ENCODE peak calls at places on chromosome 14, in eight cellular contexts. One of them, this sample, is unnamed.

GRCh38 chr14:57979376-57980048 is 113.6 kb upstream of the SLC35F4 start:
- DNase-seq in coronary artery: no peak
- DNase-seq in iPS-NIHi11: no peak
- DNase-seq in heart left ventricle: no peak
- DNase-seq in GM04504: no peak
- DNase-seq in activated naive CD4-positive, alpha-beta T cell treated with anti-CD3 and anti-CD28 coated beads, Interleukin-2, amount 10 ng/mL, durations not matched to agents 7 days and 5 days: no peak
- DNase-seq in K562: no peak
- DNase-seq in A673: no peak
- DNase-seq in this sample: no peak

GRCh38 chr14:32666310-32666709 is 272.4 kb upstream of the NPAS3 start:
- DNase-seq in coronary artery: no peak
- DNase-seq in iPS-NIHi11: no peak
- DNase-seq in heart left ventricle: no peak
- DNase-seq in GM04504: peak
- DNase-seq in activated naive CD4-positive, alpha-beta T cell treated with anti-CD3 and anti-CD28 coated beads, Interleukin-2, amount 10 ng/mL, durations not matched to agents 7 days and 5 days: no peak
- DNase-seq in K562: no peak
- DNase-seq in A673: peak
- DNase-seq in this sample: no peak

GRCh38 chr14:76011959-76012802 is 26.6 kb downstream of the IFT43 start:
- DNase-seq in coronary artery: peak
- DNase-seq in iPS-NIHi11: no peak
- DNase-seq in heart left ventricle: peak
- DNase-seq in GM04504: no peak
- DNase-seq in activated naive CD4-positive, alpha-beta T cell treated with anti-CD3 and anti-CD28 coated beads, Interleukin-2, amount 10 ng/mL, durations not matched to agents 7 days and 5 days: no peak
- DNase-seq in K562: no peak
- DNase-seq in A673: no peak
- DNase-seq in this sample: peak

GRCh38 chr14:65453807-65454480 is 41.4 kb downstream of the FUT8 start:
- DNase-seq in coronary artery: no peak
- DNase-seq in iPS-NIHi11: no peak
- DNase-seq in heart left ventricle: no peak
- DNase-seq in GM04504: no peak
- DNase-seq in activated naive CD4-positive, alpha-beta T cell treated with anti-CD3 and anti-CD28 coated beads, Interleukin-2, amount 10 ng/mL, durations not matched to agents 7 days and 5 days: no peak
- DNase-seq in K562: no peak
- DNase-seq in A673: no peak
- DNase-seq in this sample: no peak

GRCh38 chr14:21398901-21399300 is 15.1 kb upstream of the SUPT16H start:
- DNase-seq in coronary artery: no peak
- DNase-seq in iPS-NIHi11: no peak
- DNase-seq in heart left ventricle: no peak
- DNase-seq in GM04504: no peak
- DNase-seq in activated naive CD4-positive, alpha-beta T cell treated with anti-CD3 and anti-CD28 coated beads, Interleukin-2, amount 10 ng/mL, durations not matched to agents 7 days and 5 days: no peak
- DNase-seq in K562: no peak
- DNase-seq in A673: no peak
- DNase-seq in this sample: no peak

GRCh38 chr14:51342226-51342625 is 102.2 kb downstream of the TMX1 start:
- DNase-seq in coronary artery: no peak
- DNase-seq in iPS-NIHi11: no peak
- DNase-seq in heart left ventricle: no peak
- DNase-seq in GM04504: no peak
- DNase-seq in activated naive CD4-positive, alpha-beta T cell treated with anti-CD3 and anti-CD28 coated beads, Interleukin-2, amount 10 ng/mL, durations not matched to agents 7 days and 5 days: no peak
- DNase-seq in K562: no peak
- DNase-seq in A673: peak
- DNase-seq in this sample: no peak

GRCh38 chr14:37903561-37904191 is 304.0 kb upstream of the SSTR1 start:
- DNase-seq in coronary artery: no peak
- DNase-seq in iPS-NIHi11: peak
- DNase-seq in heart left ventricle: no peak
- DNase-seq in GM04504: peak
- DNase-seq in activated naive CD4-positive, alpha-beta T cell treated with anti-CD3 and anti-CD28 coated beads, Interleukin-2, amount 10 ng/mL, durations not matched to agents 7 days and 5 days: no peak
- DNase-seq in K562: peak
- DNase-seq in A673: peak
- DNase-seq in this sample: peak

GRCh38 chr14:50025776-50026175 is 90.6 kb downstream of the VCPKMT start:
- DNase-seq in coronary artery: no peak
- DNase-seq in iPS-NIHi11: no peak
- DNase-seq in heart left ventricle: no peak
- DNase-seq in GM04504: no peak
- DNase-seq in activated naive CD4-positive, alpha-beta T cell treated with anti-CD3 and anti-CD28 coated beads, Interleukin-2, amount 10 ng/mL, durations not matched to agents 7 days and 5 days: no peak
- DNase-seq in K562: no peak
- DNase-seq in A673: no peak
- DNase-seq in this sample: no peak

GRCh38 chr14:56703947-56704346 is 106.3 kb downstream of the OTX2 start:
- DNase-seq in coronary artery: no peak
- DNase-seq in iPS-NIHi11: peak
- DNase-seq in heart left ventricle: no peak
- DNase-seq in GM04504: no peak
- DNase-seq in activated naive CD4-positive, alpha-beta T cell treated with anti-CD3 and anti-CD28 coated beads, Interleukin-2, amount 10 ng/mL, durations not matched to agents 7 days and 5 days: no peak
- DNase-seq in K562: no peak
- DNase-seq in A673: no peak
- DNase-seq in this sample: no peak

GRCh38 chr14:37544407-37544806 is 50.6 kb downstream of the FOXA1 start:
- DNase-seq in coronary artery: no peak
- DNase-seq in iPS-NIHi11: no peak
- DNase-seq in heart left ventricle: no peak
- DNase-seq in GM04504: no peak
- DNase-seq in activated naive CD4-positive, alpha-beta T cell treated with anti-CD3 and anti-CD28 coated beads, Interleukin-2, amount 10 ng/mL, durations not matched to agents 7 days and 5 days: no peak
- DNase-seq in K562: no peak
- DNase-seq in A673: no peak
- DNase-seq in this sample: no peak

GRCh38 chr14:104442107-104442551 is 137.4 kb upstream of the C14orf180 start:
- DNase-seq in coronary artery: peak
- DNase-seq in iPS-NIHi11: no peak
- DNase-seq in heart left ventricle: no peak
- DNase-seq in GM04504: no peak
- DNase-seq in activated naive CD4-positive, alpha-beta T cell treated with anti-CD3 and anti-CD28 coated beads, Interleukin-2, amount 10 ng/mL, durations not matched to agents 7 days and 5 days: peak
- DNase-seq in K562: no peak
- DNase-seq in A673: no peak
- DNase-seq in this sample: no peak

GRCh38 chr14:73785834-73786631 is 65.6 kb upstream of the PTGR2 start:
- DNase-seq in coronary artery: peak
- DNase-seq in iPS-NIHi11: peak
- DNase-seq in heart left ventricle: peak
- DNase-seq in GM04504: peak
- DNase-seq in activated naive CD4-positive, alpha-beta T cell treated with anti-CD3 and anti-CD28 coated beads, Interleukin-2, amount 10 ng/mL, durations not matched to agents 7 days and 5 days: peak
- DNase-seq in K562: peak
- DNase-seq in A673: peak
- DNase-seq in this sample: peak

GRCh38 chr14:68784298-68784910 is 8.5 kb downstream of the ZFP36L1 start:
- DNase-seq in coronary artery: peak
- DNase-seq in iPS-NIHi11: no peak
- DNase-seq in heart left ventricle: peak
- DNase-seq in GM04504: no peak
- DNase-seq in activated naive CD4-positive, alpha-beta T cell treated with anti-CD3 and anti-CD28 coated beads, Interleukin-2, amount 10 ng/mL, durations not matched to agents 7 days and 5 days: no peak
- DNase-seq in K562: no peak
- DNase-seq in A673: no peak
- DNase-seq in this sample: no peak

GRCh38 chr14:95313707-95314106 is 6.0 kb downstream of the CLMN start:
- DNase-seq in coronary artery: peak
- DNase-seq in iPS-NIHi11: no peak
- DNase-seq in heart left ventricle: peak
- DNase-seq in GM04504: no peak
- DNase-seq in activated naive CD4-positive, alpha-beta T cell treated with anti-CD3 and anti-CD28 coated beads, Interleukin-2, amount 10 ng/mL, durations not matched to agents 7 days and 5 days: no peak
- DNase-seq in K562: no peak
- DNase-seq in A673: no peak
- DNase-seq in this sample: no peak

GRCh38 chr14:76138758-76139723 is 12.7 kb upstream of the GPATCH2L start:
- DNase-seq in coronary artery: no peak
- DNase-seq in iPS-NIHi11: peak
- DNase-seq in heart left ventricle: no peak
- DNase-seq in GM04504: no peak
- DNase-seq in activated naive CD4-positive, alpha-beta T cell treated with anti-CD3 and anti-CD28 coated beads, Interleukin-2, amount 10 ng/mL, durations not matched to agents 7 days and 5 days: no peak
- DNase-seq in K562: peak
- DNase-seq in A673: peak
- DNase-seq in this sample: peak

GRCh38 chr14:51844482-51844881 is 15.9 kb upstream of the GNG2 start:
- DNase-seq in coronary artery: no peak
- DNase-seq in iPS-NIHi11: no peak
- DNase-seq in heart left ventricle: no peak
- DNase-seq in GM04504: no peak
- DNase-seq in activated naive CD4-positive, alpha-beta T cell treated with anti-CD3 and anti-CD28 coated beads, Interleukin-2, amount 10 ng/mL, durations not matched to agents 7 days and 5 days: no peak
- DNase-seq in K562: no peak
- DNase-seq in A673: no peak
- DNase-seq in this sample: no peak

GRCh38 chr14:32984531-32984930 is 45.9 kb downstream of the NPAS3 start:
- DNase-seq in coronary artery: no peak
- DNase-seq in iPS-NIHi11: no peak
- DNase-seq in heart left ventricle: no peak
- DNase-seq in GM04504: no peak
- DNase-seq in activated naive CD4-positive, alpha-beta T cell treated with anti-CD3 and anti-CD28 coated beads, Interleukin-2, amount 10 ng/mL, durations not matched to agents 7 days and 5 days: no peak
- DNase-seq in K562: no peak
- DNase-seq in A673: no peak
- DNase-seq in this sample: no peak

GRCh38 chr14:93619176-93619793 is 169.0 kb downstream of the PRIMA1 start:
- DNase-seq in coronary artery: no peak
- DNase-seq in iPS-NIHi11: peak
- DNase-seq in heart left ventricle: peak
- DNase-seq in GM04504: peak
- DNase-seq in activated naive CD4-positive, alpha-beta T cell treated with anti-CD3 and anti-CD28 coated beads, Interleukin-2, amount 10 ng/mL, durations not matched to agents 7 days and 5 days: peak
- DNase-seq in K562: peak
- DNase-seq in A673: peak
- DNase-seq in this sample: peak

GRCh38 chr14:95044463-95045254 is 112.7 kb downstream of the DICER1 start:
- DNase-seq in coronary artery: peak
- DNase-seq in iPS-NIHi11: peak
- DNase-seq in heart left ventricle: no peak
- DNase-seq in GM04504: no peak
- DNase-seq in activated naive CD4-positive, alpha-beta T cell treated with anti-CD3 and anti-CD28 coated beads, Interleukin-2, amount 10 ng/mL, durations not matched to agents 7 days and 5 days: no peak
- DNase-seq in K562: peak
- DNase-seq in A673: no peak
- DNase-seq in this sample: no peak

GRCh38 chr14:62179367-62180018 is 417.3 kb downstream of the SNAPC1 start:
- DNase-seq in coronary artery: no peak
- DNase-seq in iPS-NIHi11: peak
- DNase-seq in heart left ventricle: peak
- DNase-seq in GM04504: peak
- DNase-seq in activated naive CD4-positive, alpha-beta T cell treated with anti-CD3 and anti-CD28 coated beads, Interleukin-2, amount 10 ng/mL, durations not matched to agents 7 days and 5 days: peak
- DNase-seq in K562: no peak
- DNase-seq in A673: peak
- DNase-seq in this sample: peak

GRCh38 chr14:49972840-49973239 is 80.0 kb downstream of the ARF6 start:
- DNase-seq in coronary artery: no peak
- DNase-seq in iPS-NIHi11: no peak
- DNase-seq in heart left ventricle: no peak
- DNase-seq in GM04504: peak
- DNase-seq in activated naive CD4-positive, alpha-beta T cell treated with anti-CD3 and anti-CD28 coated beads, Interleukin-2, amount 10 ng/mL, durations not matched to agents 7 days and 5 days: peak
- DNase-seq in K562: no peak
- DNase-seq in A673: peak
- DNase-seq in this sample: no peak

GRCh38 chr14:31205681-31206535 is 1.7 kb downstream of the HECTD1 start:
- DNase-seq in coronary artery: no peak
- DNase-seq in iPS-NIHi11: no peak
- DNase-seq in heart left ventricle: no peak
- DNase-seq in GM04504: peak
- DNase-seq in activated naive CD4-positive, alpha-beta T cell treated with anti-CD3 and anti-CD28 coated beads, Interleukin-2, amount 10 ng/mL, durations not matched to agents 7 days and 5 days: no peak
- DNase-seq in K562: no peak
- DNase-seq in A673: peak
- DNase-seq in this sample: peak

GRCh38 chr14:101972126-101972785 is 7.9 kb downstream of the DYNC1H1 start:
- DNase-seq in coronary artery: peak
- DNase-seq in iPS-NIHi11: peak
- DNase-seq in heart left ventricle: peak
- DNase-seq in GM04504: peak
- DNase-seq in activated naive CD4-positive, alpha-beta T cell treated with anti-CD3 and anti-CD28 coated beads, Interleukin-2, amount 10 ng/mL, durations not matched to agents 7 days and 5 days: no peak
- DNase-seq in K562: peak
- DNase-seq in A673: peak
- DNase-seq in this sample: no peak

This sample was measured in neural progenitor cell.